ENCODE peak calls at places on chromosomes 13 and 19, in seven cellular contexts. M is CD8-positive, alpha-beta memory T cell; U is IMR-90; D is GM23338; Z is keratinocyte; R is AG04449; N is CD8-positive, alpha-beta T cell. Q is an unnamed sample.
A peak's percentile ranks its signal among the peaks of the same experiment; 100 is the strongest.

GRCh38 chr19:2755448-2755705 is 15.6 kb upstream of the SLC39A3 start:
- DNase-seq in N (no peak), U (no peak), M (no peak), R (no peak), D (no peak), Z (no peak), Q (no peak)

GRCh38 chr13:23899555-23899954 is 2.3 kb upstream of the C1QTNF9B start:
- DNase-seq in N (peak; percentile 23), Z (no peak), M (no peak), U (peak; percentile 74), R (no peak), D (peak; percentile 49), Q (no peak)

GRCh38 chr13:102141625-102142472 is 260.0 kb downstream of the FGF14 start:
- DNase-seq in D (peak; percentile 46), M (no peak), Z (no peak), N (no peak), U (peak; percentile 35), R (no peak), Q (no peak)

GRCh38 chr13:26050568-26051230 is 1.1 kb downstream of the SHISA2 start:
- DNase-seq in Z (no peak), M (no peak), R (no peak), N (no peak), U (no peak), D (peak; percentile 79), Q (no peak)

GRCh38 chr19:33429891-33430673 is 56.6 kb downstream of the CEBPG start:
- DNase-seq in U (no peak), N (peak; percentile 13), R (no peak), D (no peak), M (peak; percentile 50), Z (no peak), Q (no peak)

GRCh38 chr13:64591981-64592380 is 2638.2 kb downstream of the PCDH9 start:
- DNase-seq in D (no peak), N (no peak), M (no peak), U (peak; percentile 61), Z (no peak), R (peak; percentile 1), Q (peak; percentile 22)

GRCh38 chr13:30339721-30340366 is 32.5 kb upstream of the KATNAL1 start:
- DNase-seq in U (no peak), N (no peak), M (no peak), D (no peak), Z (no peak), R (no peak), Q (no peak)

GRCh38 chr13:27076411-27076810 is 95.2 kb downstream of the USP12 start:
- DNase-seq in U (peak; percentile 41), R (no peak), N (no peak), Z (no peak), D (no peak), M (no peak), Q (no peak)

GRCh38 chr19:29858000-29858596 is 46.3 kb downstream of the CCNE1 start:
- DNase-seq in D (peak; percentile 87), R (no peak), M (no peak), Z (no peak), U (no peak), N (peak; percentile 33), Q (no peak)

DNA sequence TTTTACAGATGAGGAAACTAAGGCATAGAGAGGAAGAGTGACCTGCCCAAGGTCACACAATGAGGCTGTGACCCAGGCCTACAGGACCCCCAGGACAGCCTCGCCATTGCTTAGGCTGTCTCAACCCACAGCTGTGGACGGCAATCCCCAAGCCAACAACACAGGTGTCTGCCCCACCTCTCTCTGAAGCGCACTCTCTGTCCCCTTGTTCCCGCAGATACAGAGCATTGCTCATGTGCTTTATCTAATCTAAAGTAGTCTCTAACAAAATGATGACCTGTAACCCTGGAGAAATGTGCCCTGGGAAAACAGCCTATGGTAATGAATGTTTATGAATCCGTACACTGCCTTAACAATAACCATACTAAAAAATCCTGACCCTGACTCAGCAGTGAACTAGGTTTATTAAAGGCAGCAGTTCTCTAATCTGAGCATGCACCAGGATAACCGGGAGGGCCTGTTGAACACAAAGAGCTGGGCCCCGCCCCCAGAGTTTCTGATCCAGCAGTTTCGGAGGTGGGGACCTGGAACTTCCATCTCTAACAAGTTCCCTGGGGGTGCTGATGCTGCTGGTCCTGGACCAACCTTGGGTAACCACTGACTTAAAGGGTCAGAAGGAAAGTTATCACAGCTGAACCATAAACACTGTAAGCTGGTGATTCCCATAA is 50.7 kb upstream of the SLC15A1 start:
- DNase-seq in M (no peak), U (no peak), Z (no peak), N (no peak), R (no peak), D (no peak), Q (no peak)
- H3K4me3 ChIP-seq in M (no peak overlapping the region), U (no peak overlapping the region), Z (no peak overlapping the region), N (no peak overlapping the region), R (no peak overlapping the region), D (no peak overlapping the region), Q (no peak overlapping the region)

GRCh38 chr19:12155324-12155723 is 1.2 kb downstream of the ZNF625 start:
- DNase-seq in D (peak; percentile 10), R (no peak), U (no peak), M (no peak), Z (no peak), N (no peak), Q (no peak)
- H3K4me3 ChIP-seq in D (peak overlapping the region; percentile 99), R (peak overlapping the region; percentile 80), U (peak overlapping the region; percentile 62), M (peak overlapping the region; percentile 16), Z (peak overlapping the region; percentile 63), N (peak overlapping the region; percentile 84), Q (peak overlapping the region; percentile 77)

DNA sequence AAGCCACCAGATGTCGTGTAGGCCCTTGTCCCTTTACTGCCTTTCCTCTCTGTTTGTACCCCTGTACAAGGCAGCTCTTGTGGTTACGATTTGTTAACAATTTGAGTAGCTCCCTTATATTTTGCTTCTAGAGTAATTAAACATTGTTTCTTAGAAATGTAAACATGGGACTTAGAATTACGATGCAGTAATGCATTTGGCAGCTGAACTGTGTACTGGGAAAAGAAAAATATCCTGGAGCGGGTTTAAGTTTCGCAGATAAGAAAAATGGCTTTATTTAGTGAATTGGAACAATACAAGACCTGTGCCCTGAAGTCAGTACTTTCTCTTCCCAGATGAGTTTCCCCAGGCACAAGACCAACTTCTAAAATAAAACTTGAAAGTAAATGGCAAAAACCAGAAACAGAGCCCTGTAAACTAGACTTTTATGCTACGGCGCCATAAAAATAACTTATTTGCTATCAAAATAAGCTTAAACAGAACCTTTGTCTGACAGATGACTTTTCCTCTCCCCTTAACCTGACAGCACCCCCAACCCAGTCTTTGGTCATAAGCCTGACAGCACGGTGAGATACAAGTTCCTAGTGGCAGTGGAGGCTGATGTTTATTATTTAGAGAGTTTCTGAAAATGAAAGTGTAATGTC is 63.0 kb downstream of the LRCH1 start:
- DNase-seq in D (no peak), N (no peak), R (no peak), Z (no peak), U (peak; percentile 68), M (no peak), Q (no peak)
- H3K4me3 ChIP-seq in D (no peak overlapping the region), N (no peak overlapping the region), R (no peak overlapping the region), Z (no peak overlapping the region), U (peak overlapping the region; percentile 36), M (no peak overlapping the region), Q (peak overlapping the region; percentile 2)

GRCh38 chr13:107190065-107190464 is 622.1 kb upstream of the ARGLU1 start:
- DNase-seq in R (no peak), M (no peak), D (no peak), Z (no peak), N (no peak), U (no peak), Q (no peak)

DNA sequence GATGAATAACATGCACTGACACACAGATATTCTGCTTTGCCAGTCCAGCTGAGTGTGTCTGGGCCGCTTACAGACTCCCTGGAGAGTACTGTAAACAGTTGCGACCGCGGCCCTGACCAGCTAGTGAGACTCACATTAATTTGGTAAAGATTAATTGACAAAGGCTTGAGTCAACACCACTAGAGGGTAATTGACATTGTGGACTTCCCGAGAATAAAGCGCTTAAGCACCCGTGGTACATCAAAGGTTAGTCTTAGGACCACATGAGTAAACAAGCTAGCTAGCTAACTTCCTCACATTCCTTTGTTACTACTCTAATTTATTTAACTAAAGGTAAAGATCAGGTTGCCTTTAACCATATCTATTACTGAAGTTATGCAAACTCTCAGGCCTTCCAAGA is 624.4 kb upstream of the ARGLU1 start:
- DNase-seq in Z (no peak), U (peak; percentile 43), D (peak; percentile 56), M (no peak), R (no peak), N (no peak), Q (no peak)
- H3K4me3 ChIP-seq in Z (no peak overlapping the region), U (no peak overlapping the region), D (no peak overlapping the region), M (no peak overlapping the region), R (no peak overlapping the region), N (no peak overlapping the region), Q (no peak overlapping the region)

DNA sequence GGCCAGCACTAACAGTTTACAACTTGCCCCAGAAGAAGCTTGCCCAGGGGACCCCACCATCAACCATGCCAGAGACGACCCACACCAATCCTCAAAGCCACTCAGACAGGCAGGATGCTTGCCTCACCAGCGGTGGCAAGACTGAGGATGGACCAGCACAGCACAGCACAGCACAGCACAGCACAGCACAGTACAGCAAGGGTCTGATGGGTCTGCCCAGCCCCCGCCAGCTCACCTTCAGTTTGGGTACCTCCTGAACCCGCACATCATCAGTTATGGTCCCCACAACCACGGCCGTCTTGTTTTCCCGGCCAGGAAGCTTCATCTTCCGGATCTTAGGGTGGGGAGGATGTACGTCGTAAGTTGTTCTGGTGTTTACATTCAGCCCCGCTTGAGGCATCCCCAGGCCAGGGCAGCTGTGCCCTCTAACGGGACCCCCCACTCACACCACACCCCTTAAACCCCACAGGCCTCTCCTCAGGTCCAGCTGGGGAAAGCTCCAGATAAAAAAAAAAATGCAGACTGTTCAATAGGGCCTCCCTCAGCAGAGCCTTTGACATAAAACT is 1.7 kb upstream of the FAM83E start:
- DNase-seq in R (no peak), Z (no peak), D (no peak), U (no peak), N (no peak), M (no peak), Q (no peak)
- H3K4me3 ChIP-seq in R (peak overlapping the region; percentile 97), Z (peak overlapping the region; percentile 87), D (peak overlapping the region; percentile 97), U (no peak overlapping the region), N (no peak overlapping the region), M (no peak overlapping the region), Q (no peak overlapping the region)

GRCh38 chr19:16117594-16118033 is 5.9 kb downstream of the RAB8A start:
- DNase-seq in N (no peak), Z (no peak), U (no peak), M (no peak), D (peak; percentile 59), R (no peak), Q (no peak)
- H3K4me3 ChIP-seq in N (no peak overlapping the region), Z (no peak overlapping the region), U (no peak overlapping the region), M (no peak overlapping the region), D (no peak overlapping the region), R (no peak overlapping the region), Q (no peak overlapping the region)

DNA sequence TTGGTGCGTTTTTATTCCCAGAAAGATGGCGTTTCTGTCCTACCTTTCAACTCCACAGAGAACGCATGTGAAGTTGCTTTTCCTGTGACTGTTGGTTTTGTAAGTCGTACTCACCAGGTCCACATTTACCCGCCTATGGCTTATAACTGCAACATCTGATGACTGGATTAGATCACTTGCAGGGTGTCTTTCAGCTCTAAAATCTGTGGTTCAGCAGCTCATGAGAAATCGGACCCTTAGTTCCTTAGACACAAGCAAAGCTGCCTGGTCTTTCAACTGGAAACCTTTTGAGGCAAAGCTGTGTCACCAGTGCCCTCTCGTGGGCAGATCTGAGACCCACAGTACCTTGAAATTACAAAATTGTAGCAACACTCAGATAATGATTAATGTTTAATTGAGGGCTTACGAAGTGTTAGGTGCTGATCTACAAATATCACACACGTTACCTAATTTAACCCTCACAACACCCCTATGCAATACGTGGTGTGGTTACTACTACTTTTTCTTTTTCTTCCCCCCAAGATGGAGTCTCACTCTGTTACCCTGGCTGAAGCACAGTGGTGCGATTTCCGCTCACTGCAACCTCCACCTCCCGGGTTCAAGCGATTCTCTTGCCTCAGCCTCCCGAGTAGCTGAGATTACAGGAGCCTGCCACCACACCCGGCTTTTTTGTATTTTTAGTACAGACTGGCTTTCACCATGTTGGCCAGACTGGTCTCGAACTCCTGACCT is 65.4 kb downstream of the RUBCNL start:
- DNase-seq in Z (no peak), U (peak; percentile 44), D (peak; percentile 68), N (peak; percentile 73), M (peak; percentile 80), R (no peak), Q (peak; percentile 32)
- H3K4me3 ChIP-seq in Z (no peak overlapping the region), U (no peak overlapping the region), D (no peak overlapping the region), N (peak overlapping the region; percentile 35), M (peak overlapping the region; percentile 29), R (no peak overlapping the region), Q (no peak overlapping the region)

Q was measured in skeletal muscle cell.